ENCODE peak calls at places on chromosomes 2 and 18, in ten cellular contexts. One of them, this sample, is unnamed.

GRCh38 chr18:33123852-33124251 is 316.7 kb downstream of the CCDC178 start:
- DNase-seq in sigmoid colon: no peak
- DNase-seq in cardiac muscle cell: no peak
- DNase-seq in tibial nerve: no peak
- DNase-seq in colonic mucosa: no peak
- DNase-seq in psoas muscle: no peak
- DNase-seq in IMR-90: no peak
- DNase-seq in CD8-positive, alpha-beta T cell: no peak
- DNase-seq in astrocyte: no peak
- DNase-seq in heart left ventricle: no peak
- DNase-seq in this sample: no peak

GRCh38 chr2:1744446-1745170 is at the start of gene PXDN:
- DNase-seq in sigmoid colon: peak; percentile 89
- DNase-seq in cardiac muscle cell: peak; percentile 80
- DNase-seq in tibial nerve: no peak
- DNase-seq in colonic mucosa: peak; percentile 46
- DNase-seq in psoas muscle: peak; percentile 79
- DNase-seq in IMR-90: peak; percentile 65
- DNase-seq in CD8-positive, alpha-beta T cell: no peak
- DNase-seq in astrocyte: peak; percentile 57
- DNase-seq in heart left ventricle: peak; percentile 74
- DNase-seq in this sample: peak; percentile 40

GRCh38 chr2:75600418-75601088 is 39.8 kb upstream of the EVA1A start:
- DNase-seq in sigmoid colon: no peak
- DNase-seq in cardiac muscle cell: no peak
- DNase-seq in tibial nerve: no peak
- DNase-seq in colonic mucosa: no peak
- DNase-seq in psoas muscle: no peak
- DNase-seq in IMR-90: peak; percentile 68
- DNase-seq in CD8-positive, alpha-beta T cell: no peak
- DNase-seq in astrocyte: no peak
- DNase-seq in heart left ventricle: no peak
- DNase-seq in this sample: peak; percentile 9

GRCh38 chr18:63155169-63155852 is 164.3 kb downstream of the BCL2 start:
- DNase-seq in sigmoid colon: peak; percentile 76
- DNase-seq in cardiac muscle cell: peak; percentile 44
- DNase-seq in tibial nerve: no peak
- DNase-seq in colonic mucosa: peak; percentile 96
- DNase-seq in psoas muscle: peak; percentile 60
- DNase-seq in IMR-90: no peak
- DNase-seq in CD8-positive, alpha-beta T cell: peak; percentile 78
- DNase-seq in astrocyte: no peak
- DNase-seq in heart left ventricle: peak; percentile 71
- DNase-seq in this sample: peak; percentile 95

GRCh38 chr2:182078988-182079602 is 93.4 kb downstream of the PPP1R1C start:
- DNase-seq in sigmoid colon: no peak
- DNase-seq in cardiac muscle cell: no peak
- DNase-seq in tibial nerve: no peak
- DNase-seq in colonic mucosa: no peak
- DNase-seq in psoas muscle: no peak
- DNase-seq in IMR-90: no peak
- DNase-seq in CD8-positive, alpha-beta T cell: no peak
- DNase-seq in astrocyte: no peak
- DNase-seq in heart left ventricle: no peak
- DNase-seq in this sample: no peak

GRCh38 chr2:203870481-203870880 is 2.9 kb downstream of the CTLA4 start:
- DNase-seq in sigmoid colon: no peak
- DNase-seq in cardiac muscle cell: no peak
- DNase-seq in tibial nerve: no peak
- DNase-seq in colonic mucosa: no peak
- DNase-seq in psoas muscle: no peak
- DNase-seq in IMR-90: no peak
- DNase-seq in CD8-positive, alpha-beta T cell: no peak
- DNase-seq in astrocyte: no peak
- DNase-seq in heart left ventricle: no peak
- DNase-seq in this sample: no peak

GRCh38 chr2:74235041-74235440 is 36.6 kb downstream of the MTHFD2 start:
- DNase-seq in sigmoid colon: no peak
- DNase-seq in cardiac muscle cell: no peak
- DNase-seq in tibial nerve: no peak
- DNase-seq in colonic mucosa: no peak
- DNase-seq in psoas muscle: no peak
- DNase-seq in IMR-90: no peak
- DNase-seq in CD8-positive, alpha-beta T cell: no peak
- DNase-seq in astrocyte: no peak
- DNase-seq in heart left ventricle: no peak
- DNase-seq in this sample: no peak

GRCh38 chr2:550860-551259 is 126.3 kb downstream of the TMEM18 start:
- DNase-seq in sigmoid colon: no peak
- DNase-seq in cardiac muscle cell: no peak
- DNase-seq in tibial nerve: no peak
- DNase-seq in colonic mucosa: no peak
- DNase-seq in psoas muscle: no peak
- DNase-seq in IMR-90: no peak
- DNase-seq in CD8-positive, alpha-beta T cell: no peak
- DNase-seq in astrocyte: no peak
- DNase-seq in heart left ventricle: no peak
- DNase-seq in this sample: no peak

GRCh38 chr2:143132360-143132759 is 3.1 kb downstream of the ARHGAP15 start:
- DNase-seq in sigmoid colon: no peak
- DNase-seq in cardiac muscle cell: no peak
- DNase-seq in tibial nerve: no peak
- DNase-seq in colonic mucosa: no peak
- DNase-seq in psoas muscle: no peak
- DNase-seq in IMR-90: no peak
- DNase-seq in CD8-positive, alpha-beta T cell: no peak
- DNase-seq in astrocyte: no peak
- DNase-seq in heart left ventricle: no peak
- DNase-seq in this sample: no peak

GRCh38 chr2:241317391-241317790 is 1.7 kb downstream of the SEPTIN2 start:
- DNase-seq in sigmoid colon: no peak
- DNase-seq in cardiac muscle cell: no peak
- DNase-seq in tibial nerve: no peak
- DNase-seq in colonic mucosa: no peak
- DNase-seq in psoas muscle: no peak
- DNase-seq in IMR-90: no peak
- DNase-seq in CD8-positive, alpha-beta T cell: no peak
- DNase-seq in astrocyte: no peak
- DNase-seq in heart left ventricle: no peak
- DNase-seq in this sample: no peak

GRCh38 chr2:241323777-241324176 is 8.1 kb downstream of the SEPTIN2 start:
- DNase-seq in sigmoid colon: no peak
- DNase-seq in cardiac muscle cell: no peak
- DNase-seq in tibial nerve: no peak
- DNase-seq in colonic mucosa: no peak
- DNase-seq in psoas muscle: no peak
- DNase-seq in IMR-90: no peak
- DNase-seq in CD8-positive, alpha-beta T cell: no peak
- DNase-seq in astrocyte: no peak
- DNase-seq in heart left ventricle: no peak
- DNase-seq in this sample: no peak

GRCh38 chr2:241321911-241322310 is 6.2 kb downstream of the SEPTIN2 start:
- DNase-seq in sigmoid colon: no peak
- DNase-seq in cardiac muscle cell: no peak
- DNase-seq in tibial nerve: no peak
- DNase-seq in colonic mucosa: no peak
- DNase-seq in psoas muscle: no peak
- DNase-seq in IMR-90: no peak
- DNase-seq in CD8-positive, alpha-beta T cell: no peak
- DNase-seq in astrocyte: no peak
- DNase-seq in heart left ventricle: no peak
- DNase-seq in this sample: no peak

GRCh38 chr2:241320394-241320793 is 4.7 kb downstream of the SEPTIN2 start:
- DNase-seq in sigmoid colon: no peak
- DNase-seq in cardiac muscle cell: no peak
- DNase-seq in tibial nerve: no peak
- DNase-seq in colonic mucosa: no peak
- DNase-seq in psoas muscle: no peak
- DNase-seq in IMR-90: no peak
- DNase-seq in CD8-positive, alpha-beta T cell: no peak
- DNase-seq in astrocyte: no peak
- DNase-seq in heart left ventricle: no peak
- DNase-seq in this sample: no peak

DNA sequence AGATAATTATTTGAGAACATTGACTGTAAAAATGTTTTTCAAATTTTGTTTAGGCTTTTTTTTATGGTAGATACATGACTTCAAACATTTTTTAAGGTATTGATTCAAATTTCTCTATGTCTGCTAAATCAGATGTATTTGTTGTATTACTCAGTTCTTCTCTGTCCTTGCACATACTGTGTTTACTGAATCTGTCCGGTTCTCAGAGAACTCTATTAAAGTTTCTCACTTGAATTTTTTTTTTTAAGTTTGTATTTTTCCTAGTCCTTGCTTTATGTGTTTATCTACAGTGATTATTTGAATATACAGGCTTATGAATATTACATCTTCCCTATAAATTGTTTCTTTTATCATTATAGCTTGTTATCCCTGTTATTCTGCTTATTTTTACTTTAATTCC is 5.3 kb downstream of the SEPTIN2 start:
- DNase-seq in sigmoid colon: no peak
- DNase-seq in cardiac muscle cell: no peak
- DNase-seq in tibial nerve: no peak
- DNase-seq in colonic mucosa: no peak
- DNase-seq in psoas muscle: no peak
- DNase-seq in IMR-90: no peak
- DNase-seq in CD8-positive, alpha-beta T cell: no peak
- DNase-seq in astrocyte: no peak
- DNase-seq in heart left ventricle: no peak
- DNase-seq in this sample: no peak
- H3K36me3 ChIP-seq in sigmoid colon: peaks cover 4% of the 10 kb centered on the region
- H3K36me3 ChIP-seq in cardiac muscle cell: peaks cover 17% of the 10 kb centered on the region
- H3K36me3 ChIP-seq in tibial nerve: no peaks in the 10 kb centered on the region
- H3K36me3 ChIP-seq in colonic mucosa: no peaks in the 10 kb centered on the region
- H3K36me3 ChIP-seq in psoas muscle: no peaks in the 10 kb centered on the region
- H3K36me3 ChIP-seq in IMR-90: peaks cover 6% of the 10 kb centered on the region
- H3K36me3 ChIP-seq in CD8-positive, alpha-beta T cell: no peaks in the 10 kb centered on the region
- H3K36me3 ChIP-seq in astrocyte: peaks cover 12% of the 10 kb centered on the region
- H3K36me3 ChIP-seq in heart left ventricle: peaks cover 15% of the 10 kb centered on the region
- H3K36me3 ChIP-seq in this sample: no peaks in the 10 kb centered on the region

DNA sequence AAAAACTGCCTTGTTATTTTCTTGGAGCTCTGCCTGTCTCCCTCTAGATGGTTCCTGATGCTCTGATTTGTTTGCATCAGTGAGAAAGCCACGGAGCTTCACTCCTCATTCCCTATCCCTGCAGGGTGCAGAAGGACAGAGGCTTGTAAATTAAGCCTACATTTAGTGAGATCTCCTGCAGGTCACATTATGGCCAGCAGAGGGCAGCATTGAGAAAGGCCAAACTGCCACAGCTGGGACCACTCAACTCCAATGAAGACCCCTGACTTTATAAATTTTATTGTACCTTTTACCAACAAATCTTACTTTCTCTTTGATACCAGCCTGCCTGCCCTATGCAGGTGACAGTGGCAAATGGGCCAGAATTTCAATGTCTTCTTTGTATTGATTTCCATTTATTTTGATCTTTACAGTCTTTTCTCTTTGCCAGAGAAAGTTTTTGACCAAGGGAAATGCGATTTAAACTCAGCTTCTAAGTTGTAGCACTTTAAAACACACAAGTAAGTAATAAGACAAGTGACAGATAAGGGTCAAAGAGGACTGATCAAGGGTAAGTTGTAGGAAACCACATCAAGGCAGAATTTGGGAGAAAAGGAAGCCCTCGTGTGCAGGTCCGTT is 1029.1 kb upstream of the KLHL29 start:
- DNase-seq in sigmoid colon: peak; percentile 69
- DNase-seq in cardiac muscle cell: peak; percentile 16
- DNase-seq in tibial nerve: peak; percentile 77
- DNase-seq in colonic mucosa: peak; percentile 50
- DNase-seq in psoas muscle: peak; percentile 38
- DNase-seq in IMR-90: peak; percentile 4
- DNase-seq in CD8-positive, alpha-beta T cell: peak; percentile 37
- DNase-seq in astrocyte: no peak
- DNase-seq in heart left ventricle: peak; percentile 40
- DNase-seq in this sample: peak; percentile 79
- TF ChIP-seq CTCF in sigmoid colon: peak; percentile 34
- TF ChIP-seq CTCF in cardiac muscle cell: peak; percentile 65
- TF ChIP-seq CTCF in tibial nerve: peak; percentile 92
- TF ChIP-seq CTCF in colonic mucosa: peak; percentile 75
- TF ChIP-seq CTCF in psoas muscle: peak; percentile 65
- TF ChIP-seq CTCF in IMR-90: peak; percentile 32
- TF ChIP-seq CTCF in CD8-positive, alpha-beta T cell: no peak
- TF ChIP-seq CTCF in astrocyte: peak; percentile 60
- TF ChIP-seq CTCF in heart left ventricle: peak; percentile 80
- TF ChIP-seq CTCF in this sample: peak; percentile 63

GRCh38 chr2:10448646-10449480 is 736 bp upstream of the ODC1 start:
- DNase-seq in sigmoid colon: peak; percentile 76
- DNase-seq in cardiac muscle cell: no peak
- DNase-seq in tibial nerve: no peak
- DNase-seq in colonic mucosa: peak; percentile 93
- DNase-seq in psoas muscle: peak; percentile 90
- DNase-seq in IMR-90: peak; percentile 87
- DNase-seq in CD8-positive, alpha-beta T cell: peak; percentile 91
- DNase-seq in astrocyte: peak; percentile 76
- DNase-seq in heart left ventricle: peak; percentile 93
- DNase-seq in this sample: no peak
- H3K4me1 ChIP-seq in sigmoid colon: peaks cover 56% of the 10 kb centered on the region
- H3K4me1 ChIP-seq in cardiac muscle cell: peaks cover 11% of the 10 kb centered on the region
- H3K4me1 ChIP-seq in tibial nerve: peaks cover 13% of the 10 kb centered on the region
- H3K4me1 ChIP-seq in colonic mucosa: peaks cover 12% of the 10 kb centered on the region
- H3K4me1 ChIP-seq in psoas muscle: peaks cover 15% of the 10 kb centered on the region
- H3K4me1 ChIP-seq in IMR-90: peaks cover 10% of the 10 kb centered on the region
- H3K4me1 ChIP-seq in CD8-positive, alpha-beta T cell: peaks cover 23% of the 10 kb centered on the region
- H3K4me1 ChIP-seq in astrocyte: peaks cover 23% of the 10 kb centered on the region
- H3K4me1 ChIP-seq in heart left ventricle: peaks cover 11% of the 10 kb centered on the region
- H3K4me1 ChIP-seq in this sample: peaks cover 20% of the 10 kb centered on the region

GRCh38 chr2:99404039-99404799 is 67.0 kb downstream of the EIF5B start:
- DNase-seq in sigmoid colon: no peak
- DNase-seq in cardiac muscle cell: no peak
- DNase-seq in tibial nerve: no peak
- DNase-seq in colonic mucosa: no peak
- DNase-seq in psoas muscle: no peak
- DNase-seq in IMR-90: no peak
- DNase-seq in CD8-positive, alpha-beta T cell: no peak
- DNase-seq in astrocyte: no peak
- DNase-seq in heart left ventricle: no peak
- DNase-seq in this sample: no peak

GRCh38 chr2:99403524-99403923 is 66.3 kb downstream of the EIF5B start:
- DNase-seq in sigmoid colon: no peak
- DNase-seq in cardiac muscle cell: peak; percentile 15
- DNase-seq in tibial nerve: no peak
- DNase-seq in colonic mucosa: no peak
- DNase-seq in psoas muscle: no peak
- DNase-seq in IMR-90: no peak
- DNase-seq in CD8-positive, alpha-beta T cell: no peak
- DNase-seq in astrocyte: no peak
- DNase-seq in heart left ventricle: no peak
- DNase-seq in this sample: no peak

GRCh38 chr2:99404800-99405669 is 67.8 kb downstream of the EIF5B start:
- DNase-seq in sigmoid colon: no peak
- DNase-seq in cardiac muscle cell: no peak
- DNase-seq in tibial nerve: no peak
- DNase-seq in colonic mucosa: no peak
- DNase-seq in psoas muscle: no peak
- DNase-seq in IMR-90: no peak
- DNase-seq in CD8-positive, alpha-beta T cell: no peak
- DNase-seq in astrocyte: no peak
- DNase-seq in heart left ventricle: no peak
- DNase-seq in this sample: no peak

GRCh38 chr2:99403084-99403483 is 65.9 kb downstream of the EIF5B start:
- DNase-seq in sigmoid colon: no peak
- DNase-seq in cardiac muscle cell: no peak
- DNase-seq in tibial nerve: no peak
- DNase-seq in colonic mucosa: no peak
- DNase-seq in psoas muscle: no peak
- DNase-seq in IMR-90: peak; percentile 41
- DNase-seq in CD8-positive, alpha-beta T cell: no peak
- DNase-seq in astrocyte: no peak
- DNase-seq in heart left ventricle: no peak
- DNase-seq in this sample: no peak

GRCh38 chr2:99406137-99406536 is 68.9 kb downstream of the EIF5B start:
- DNase-seq in sigmoid colon: no peak
- DNase-seq in cardiac muscle cell: no peak
- DNase-seq in tibial nerve: no peak
- DNase-seq in colonic mucosa: no peak
- DNase-seq in psoas muscle: no peak
- DNase-seq in IMR-90: no peak
- DNase-seq in CD8-positive, alpha-beta T cell: no peak
- DNase-seq in astrocyte: no peak
- DNase-seq in heart left ventricle: no peak
- DNase-seq in this sample: no peak
- H3K36me3 ChIP-seq in sigmoid colon: peaks cover 78% of the 10 kb centered on the region
- H3K36me3 ChIP-seq in cardiac muscle cell: peaks cover 60% of the 10 kb centered on the region
- H3K36me3 ChIP-seq in tibial nerve: peaks cover 94% of the 10 kb centered on the region
- H3K36me3 ChIP-seq in colonic mucosa: peaks cover 12% of the 10 kb centered on the region
- H3K36me3 ChIP-seq in psoas muscle: peaks cover 12% of the 10 kb centered on the region
- H3K36me3 ChIP-seq in IMR-90: peaks cover 38% of the 10 kb centered on the region
- H3K36me3 ChIP-seq in CD8-positive, alpha-beta T cell: peaks cover 34% of the 10 kb centered on the region
- H3K36me3 ChIP-seq in astrocyte: peaks cover 50% of the 10 kb centered on the region
- H3K36me3 ChIP-seq in heart left ventricle: peaks cover 98% of the 10 kb centered on the region
- H3K36me3 ChIP-seq in this sample: no peaks in the 10 kb centered on the region

This sample was measured in mucosa of descending colon.